ENCODE peak calls at places on chromosomes 4 and X, in seven cellular contexts. A, K, B, J, Z, I and W are unnamed samples.

GRCh38 chrX:41265615-41266014 is 68.3 kb upstream of the DDX3X start:
- DNase-seq in A (peak; percentile 61), K (peak; percentile 29), B (no peak), J (no peak), Z (no peak), I (peak; percentile 63), W (no peak)

GRCh38 chrX:96685205-96686099 is 810 bp downstream of the DIAPH2 start:
- DNase-seq in A (peak; percentile 63), K (peak; percentile 43), B (peak; percentile 31), J (peak; percentile 51), Z (peak; percentile 12), I (peak; percentile 64), W (peak; percentile 55)

GRCh38 chr4:118076958-118077766 is 42.9 kb downstream of the NDST3 start:
- DNase-seq in A (peak; percentile 19), K (no peak), B (peak; percentile 28), J (peak; percentile 51), Z (peak; percentile 57), I (peak; percentile 9), W (peak; percentile 46)

GRCh38 chr4:99315839-99316238 is 5.4 kb downstream of the ADH1B start:
- DNase-seq in A (no peak), K (no peak), B (no peak), J (no peak), Z (no peak), I (no peak), W (no peak)

GRCh38 chrX:16512401-16512776 is 137.6 kb upstream of the S100G start:
- DNase-seq in A (no peak), K (no peak), B (no peak), J (no peak), Z (no peak), I (no peak), W (no peak)

GRCh38 chrX:119075271-119075670 is 2.5 kb downstream of the CT47C1 start:
- DNase-seq in A (no peak), K (no peak), B (no peak), J (no peak), Z (no peak), I (no peak), W (peak; percentile 67)

GRCh38 chrX:104450316-104450715 is 115.7 kb upstream of the IL1RAPL2 start:
- DNase-seq in A (no peak), K (no peak), B (no peak), J (no peak), Z (no peak), I (no peak), W (no peak)

GRCh38 chrX:48466696-48467095 is 3.4 kb downstream of the SLC38A5 start:
- DNase-seq in A (no peak), K (peak; percentile 41), B (no peak), J (no peak), Z (peak; percentile 58), I (no peak), W (no peak)

GRCh38 chr4:113586072-113586471 is 175.5 kb downstream of the CAMK2D start:
- DNase-seq in A (no peak), K (no peak), B (no peak), J (no peak), Z (no peak), I (no peak), W (no peak)

GRCh38 chrX:19440713-19441112 is 74.6 kb downstream of the MAP3K15 start:
- DNase-seq in A (no peak), K (no peak), B (no peak), J (peak; percentile 21), Z (no peak), I (peak; percentile 51), W (peak; percentile 13)

GRCh38 chrX:110853610-110854009 is 58.0 kb upstream of the CHRDL1 start:
- DNase-seq in A (peak; percentile 35), K (no peak), B (peak; percentile 61), J (peak; percentile 29), Z (peak; percentile 21), I (peak; percentile 3), W (peak; percentile 54)

GRCh38 chrX:124736553-124737240 is 390.3 kb downstream of the SH2D1A start:
- DNase-seq in A (no peak), K (peak; percentile 3), B (no peak), J (no peak), Z (peak; percentile 86), I (no peak), W (no peak)

GRCh38 chr4:53855886-53856260 is 208.5 kb downstream of the CHIC2 start:
- DNase-seq in A (no peak), K (no peak), B (no peak), J (peak; percentile 69), Z (no peak), I (peak; percentile 87), W (peak; percentile 89)

GRCh38 chr4:7516116-7516772 is 81.5 kb upstream of the PSAPL1 start:
- DNase-seq in A (no peak), K (no peak), B (no peak), J (no peak), Z (no peak), I (no peak), W (no peak)

GRCh38 chr4:151646322-151646721 is 114.5 kb downstream of the GATB start:
- DNase-seq in A (no peak), K (no peak), B (no peak), J (no peak), Z (no peak), I (peak; percentile 6), W (no peak)

GRCh38 chrX:42739258-42739657 is 38.7 kb downstream of the PPP1R2C start:
- DNase-seq in A (no peak), K (no peak), B (no peak), J (no peak), Z (no peak), I (peak; percentile 59), W (no peak)

GRCh38 chr4:140790171-140790570 is 34.0 kb upstream of the TBC1D9 start:
- DNase-seq in A (no peak), K (no peak), B (no peak), J (no peak), Z (no peak), I (no peak), W (no peak)

GRCh38 chr4:1204286-1204827 is 32.0 kb upstream of the SPON2 start:
- DNase-seq in A (no peak), K (no peak), B (no peak), J (no peak), Z (peak; percentile 5), I (no peak), W (no peak)

GRCh38 chrX:27438937-27439336 is 24.2 kb downstream of the PPP4R3C start:
- DNase-seq in A (no peak), K (no peak), B (no peak), J (no peak), Z (no peak), I (no peak), W (no peak)

GRCh38 chrX:45202171-45202570 is 1.5 kb upstream of the DIPK2B start:
- DNase-seq in A (no peak), K (no peak), B (no peak), J (no peak), Z (no peak), I (no peak), W (peak; percentile 68)

GRCh38 chrX:153969904-153970397 is 1.7 kb downstream of the HCFC1 start:
- DNase-seq in A (peak; percentile 72), K (no peak), B (no peak), J (no peak), Z (no peak), I (peak; percentile 32), W (peak; percentile 10)